ENCODE peak calls at places on chromosomes 1 and 21, in four cellular contexts. Q is nephron progenitor cell, W is fibroblast of villous mesenchyme, C is breast epithelium. R is an unnamed sample.

GRCh38 chr1:93155335-93155734 is 24.9 kb downstream of the TMED5 start:
- DNase-seq in Q (no peak), W (no peak), C (no peak), R (no peak)

GRCh38 chr1:89339039-89339438 is 24.8 kb upstream of the GBP6 start:
- DNase-seq in Q (no peak), W (no peak), C (peak; percentile 23), R (no peak)

GRCh38 chr1:179798864-179799516 is 55.9 kb downstream of the FAM163A start:
- DNase-seq in Q (no peak), W (no peak), C (no peak), R (peak; percentile 37)

GRCh38 chr1:25024631-25025350 is 94.7 kb upstream of the RUNX3 start:
- DNase-seq in Q (no peak), W (no peak), C (no peak), R (no peak)

GRCh38 chr1:110309768-110310167 is 29.4 kb upstream of the RBM15 start:
- DNase-seq in Q (no peak), W (peak; percentile 74), C (no peak), R (no peak)

GRCh38 chr1:204806943-204807624 is 63.6 kb upstream of the NFASC start:
- DNase-seq in Q (peak; percentile 91), W (peak; percentile 63), C (peak; percentile 61), R (no peak)

GRCh38 chr1:195899762-195900352 is 708.4 kb downstream of the KCNT2 start:
- DNase-seq in Q (no peak), W (peak; percentile 0), C (no peak), R (no peak)

GRCh38 chr1:22527122-22527521 is 36.2 kb upstream of the EPHA8 start:
- DNase-seq in Q (no peak), W (no peak), C (no peak), R (no peak)

GRCh38 chr1:58477390-58477789 is 69.1 kb downstream of the OMA1 start:
- DNase-seq in Q (no peak), W (peak; percentile 4), C (no peak), R (no peak)

GRCh38 chr1:235329139-235329808 is 904 bp downstream of the GGPS1 start:
- DNase-seq in Q (peak; percentile 35), W (peak; percentile 66), C (no peak), R (no peak)

GRCh38 chr1:58399176-58399575 is 147.3 kb downstream of the OMA1 start:
- DNase-seq in Q (no peak), W (no peak), C (no peak), R (no peak)

GRCh38 chr1:26469558-26469957 is 2.7 kb upstream of the HMGN2 start:
- DNase-seq in Q (no peak), W (no peak), C (no peak), R (no peak)

GRCh38 chr21:20004353-20004752 is 993.9 kb upstream of the NCAM2 start:
- DNase-seq in Q (no peak), W (no peak), C (no peak), R (no peak)

GRCh38 chr1:101995984-101996731 is 568 bp downstream of the OLFM3 start:
- DNase-seq in Q (peak; percentile 10), W (no peak), C (no peak), R (no peak)

GRCh38 chr1:218785928-218786327 is 387.8 kb upstream of the LYPLAL1 start:
- DNase-seq in Q (no peak), W (peak; percentile 17), C (no peak), R (no peak)

GRCh38 chr1:169115891-169116585 is 9.5 kb downstream of the ATP1B1 start:
- DNase-seq in Q (no peak), W (peak; percentile 33), C (peak; percentile 84), R (no peak)

GRCh38 chr1:177170756-177171535 is at the start of gene BRINP2:
- DNase-seq in Q (peak; percentile 83), W (peak; percentile 7), C (peak; percentile 41), R (no peak)

GRCh38 chr1:20095564-20096434 is 23.5 kb downstream of the PLA2G2D start:
- DNase-seq in Q (no peak), W (peak; percentile 10), C (no peak), R (no peak)

GRCh38 chr1:186967659-186968394 is 139.1 kb downstream of the PLA2G4A start:
- DNase-seq in Q (no peak), W (no peak), C (no peak), R (no peak)

GRCh38 chr1:30786264-30786991 is 28.9 kb upstream of the LAPTM5 start:
- DNase-seq in Q (no peak), W (no peak), C (no peak), R (no peak)

GRCh38 chr1:159799446-159799985 is 2.6 kb upstream of the FCRL6 start:
- DNase-seq in Q (no peak), W (no peak), C (no peak), R (no peak)

GRCh38 chr21:34205811-34206635 is 132.6 kb downstream of the MRPS6 start:
- DNase-seq in Q (no peak), W (no peak), C (no peak), R (no peak)

GRCh38 chr1:97297611-97298010 is 576.0 kb downstream of the PTBP2 start:
- DNase-seq in Q (no peak), W (peak; percentile 36), C (no peak), R (no peak)

GRCh38 chr1:170707959-170708666 is 44.2 kb downstream of the PRRX1 start:
- DNase-seq in Q (no peak), W (peak; percentile 93), C (no peak), R (no peak)

GRCh38 chr1:236645016-236645680 is 40.8 kb upstream of the HEATR1 start:
- DNase-seq in Q (no peak), W (no peak), C (no peak), R (no peak)

GRCh38 chr1:234722267-234722704 is 112.3 kb upstream of the IRF2BP2 start:
- DNase-seq in Q (no peak), W (no peak), C (no peak), R (no peak)

GRCh38 chr1:60989745-60990718 is 92.3 kb upstream of the NFIA start:
- DNase-seq in Q (no peak), W (peak; percentile 63), C (no peak), R (no peak)

GRCh38 chr1:174209347-174210187 is 50.2 kb downstream of the RABGAP1L start:
- DNase-seq in Q (no peak), W (no peak), C (no peak), R (no peak)

DNA sequence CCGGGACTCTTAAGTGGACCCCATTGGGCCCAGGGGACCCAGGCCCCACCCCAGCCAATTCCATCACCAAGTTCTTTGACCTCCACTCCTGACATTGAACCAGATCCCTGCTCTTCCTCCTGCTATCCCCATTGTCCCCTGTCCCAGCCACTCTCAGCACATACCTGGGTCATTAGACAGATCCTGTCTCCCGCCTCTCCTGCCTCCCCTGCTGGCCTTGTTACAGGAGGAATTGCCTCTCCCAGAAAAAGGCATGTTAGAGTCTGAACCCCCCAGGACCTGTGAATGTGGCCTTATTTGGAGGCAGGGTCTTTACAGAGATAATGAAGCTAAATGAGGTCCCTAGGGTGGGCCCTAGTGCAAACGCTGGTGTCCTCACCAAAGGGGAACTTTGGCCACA is 301.9 kb downstream of the NPHP4 start:
- DNase-seq in Q (no peak), W (no peak), C (no peak), R (no peak)
- TF ChIP-seq CTCF in Q (no peak), W (no peak), C (no peak), R (no peak)

DNA sequence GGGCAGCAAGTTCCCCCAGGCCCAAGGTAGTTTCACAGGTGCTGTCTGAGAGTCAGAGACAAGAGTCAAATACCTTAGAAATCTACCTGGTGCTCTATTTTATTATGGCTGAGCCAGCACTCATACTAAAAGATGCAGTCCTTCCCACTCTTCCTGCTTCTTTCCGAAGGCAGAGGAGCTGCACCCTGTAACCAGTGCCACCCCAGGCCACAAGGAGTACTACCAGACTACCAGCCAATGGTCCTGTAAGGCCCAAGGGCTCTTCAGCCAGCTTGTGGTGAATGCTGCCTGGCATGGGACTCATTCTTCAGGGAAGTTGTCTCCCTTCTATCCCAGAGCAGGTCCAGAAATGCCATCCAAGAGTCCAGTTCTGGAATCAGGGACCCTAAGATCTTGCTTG is 203.8 kb upstream of the DUSP10 start:
- DNase-seq in Q (no peak), W (no peak), C (no peak), R (no peak)
- TF ChIP-seq CTCF in Q (no peak), W (no peak), C (no peak), R (no peak)

GRCh38 chr1:15424146-15424667 is 14.0 kb upstream of the CTRC start:
- DNase-seq in Q (no peak), W (no peak), C (no peak), R (no peak)
- TF ChIP-seq CTCF in Q (no peak), W (no peak), C (no peak), R (no peak)

DNA sequence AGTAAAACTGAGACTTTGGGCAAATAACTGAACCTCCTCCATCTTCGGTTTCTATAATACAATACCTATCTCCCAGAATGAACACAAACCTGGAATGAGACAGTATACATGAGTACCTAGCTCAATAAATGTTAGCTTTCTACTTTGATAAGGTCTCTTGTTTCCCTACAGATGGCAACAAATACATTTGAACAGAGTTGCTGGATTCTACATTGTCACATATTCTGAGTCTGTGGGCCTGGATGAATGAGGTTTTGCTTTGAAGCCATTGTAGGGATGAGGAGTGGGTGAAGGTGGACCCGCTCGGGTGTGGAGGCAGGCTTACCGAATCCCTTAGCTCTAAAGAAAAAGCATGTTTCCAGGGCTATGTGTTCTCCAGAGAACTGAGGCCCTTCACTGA is 13.9 kb upstream of the FYB2 start:
- DNase-seq in Q (no peak), W (no peak), C (no peak), R (no peak)
- TF ChIP-seq CTCF in Q (no peak), W (no peak), C (no peak), R (peak; percentile 18)

GRCh38 chr1:91244737-91245136 is 159.9 kb downstream of the HFM1 start:
- DNase-seq in Q (no peak), W (no peak), C (no peak), R (no peak)
- TF ChIP-seq CTCF in Q (peak; percentile 24), W (no peak), C (no peak), R (peak; percentile 60)

GRCh38 chr1:54973205-54973921 is 7.1 kb upstream of the TMEM61 start:
- DNase-seq in Q (peak; percentile 48), W (peak; percentile 38), C (peak; percentile 53), R (no peak)
- TF ChIP-seq CTCF in Q (peak; percentile 47), W (peak; percentile 53), C (peak; percentile 14), R (peak; percentile 79)

GRCh38 chr1:13830170-13830569 is 130.2 kb downstream of the PRDM2 start:
- DNase-seq in Q (no peak), W (no peak), C (no peak), R (no peak)

GRCh38 chr1:13826591-13826990 is 126.6 kb downstream of the PRDM2 start:
- DNase-seq in Q (no peak), W (no peak), C (peak; percentile 7), R (peak; percentile 11)

GRCh38 chr1:13828454-13829151 is 128.6 kb downstream of the PRDM2 start:
- DNase-seq in Q (peak; percentile 68), W (no peak), C (peak; percentile 12), R (no peak)

GRCh38 chr1:13830616-13831280 is 130.8 kb downstream of the PRDM2 start:
- DNase-seq in Q (no peak), W (peak; percentile 21), C (no peak), R (no peak)

GRCh38 chr1:13829152-13829769 is 129.3 kb downstream of the PRDM2 start:
- DNase-seq in Q (no peak), W (no peak), C (no peak), R (no peak)
- TF ChIP-seq CTCF in Q (no peak), W (no peak), C (no peak), R (peak; percentile 25)

GRCh38 chr1:225413708-225414375 is 14.0 kb downstream of the LBR start:
- DNase-seq in Q (no peak), W (no peak), C (no peak), R (no peak)
- TF ChIP-seq CTCF in Q (no peak), W (no peak), C (no peak), R (no peak)